ENCODE peak calls at places on chromosomes 16 and 17, in eight cellular contexts. D is AG10803, F is bronchial epithelial cell, X is uterus, G is neural crest cell, H is endothelial cell, P is Calu3, A is breast epithelium. Y is an unnamed sample.

GRCh38 chr17:71304498-71305158 is 816.2 kb upstream of the SOX9 start:
- DNase-seq in X (no peak), D (no peak), P (no peak), H (no peak), F (no peak), A (no peak), G (no peak), Y (no peak)

GRCh38 chr16:4350365-4350786 is 745 bp downstream of the PAM16 start:
- DNase-seq in D (no peak), A (no peak), G (no peak), P (no peak), X (no peak), H (no peak), F (no peak), Y (no peak)

GRCh38 chr16:68116256-68116853 is 31.2 kb downstream of the NFATC3 start:
- DNase-seq in A (no peak), F (peak), P (no peak), X (no peak), D (peak), H (no peak), G (no peak), Y (peak)

GRCh38 chr17:43019418-43019817 is 2.8 kb downstream of the VAT1 start:
- DNase-seq in P (no peak), D (peak), F (no peak), G (no peak), A (no peak), X (no peak), H (no peak), Y (no peak)

GRCh38 chr17:19448341-19449268 is 37.6 kb downstream of the RNF112 start:
- DNase-seq in P (peak), F (peak), A (no peak), G (no peak), D (peak), X (peak), H (no peak), Y (no peak)

GRCh38 chr17:48125829-48126612 is 18.5 kb downstream of the SNX11 start:
- DNase-seq in A (no peak), H (no peak), P (no peak), D (no peak), X (no peak), F (no peak), G (no peak), Y (no peak)

GRCh38 chr17:8803531-8804416 is 4.6 kb upstream of the MFSD6L start:
- DNase-seq in F (no peak), X (no peak), G (no peak), P (no peak), H (no peak), D (no peak), A (no peak), Y (no peak)

GRCh38 chr16:12661656-12662172 is 142.0 kb downstream of the CPPED1 start:
- DNase-seq in A (no peak), X (no peak), P (peak), G (peak), H (peak), F (no peak), D (no peak), Y (no peak)

GRCh38 chr16:69711115-69711740 is 15.1 kb downstream of the NQO1 start:
- DNase-seq in A (peak), F (peak), P (peak), X (peak), H (no peak), G (no peak), D (no peak), Y (no peak)

GRCh38 chr17:65518256-65518655 is 43.2 kb downstream of the AXIN2 start:
- DNase-seq in F (no peak), G (no peak), D (peak), P (no peak), H (no peak), X (no peak), A (no peak), Y (no peak)

GRCh38 chr16:67668495-67669157 is 2.0 kb downstream of the C16orf86 start:
- DNase-seq in X (no peak), G (no peak), P (no peak), F (no peak), H (no peak), D (no peak), A (peak), Y (no peak)

GRCh38 chr17:15279011-15279477 is 13.9 kb upstream of the PMP22 start:
- DNase-seq in G (no peak), H (no peak), X (no peak), P (no peak), F (peak), A (no peak), D (peak), Y (no peak)

GRCh38 chr17:7862692-7863437 is 5.1 kb downstream of the CYB5D1 start:
- DNase-seq in H (peak), G (no peak), P (peak), A (no peak), F (peak), D (peak), X (peak), Y (no peak)

GRCh38 chr16:48277158-48277557 is 29.8 kb upstream of the ABCC11 start:
- DNase-seq in G (no peak), D (no peak), F (peak), X (no peak), A (peak), P (no peak), H (no peak), Y (no peak)

GRCh38 chr17:36665417-36665816 is 64.0 kb downstream of the MRM1 start:
- DNase-seq in D (no peak), F (peak), X (no peak), G (no peak), A (no peak), H (no peak), P (peak), Y (no peak)

GRCh38 chr17:47288531-47289116 is 35.0 kb downstream of the ITGB3 start:
- DNase-seq in X (no peak), H (no peak), G (no peak), A (no peak), P (no peak), F (peak), D (no peak), Y (no peak)

DNA sequence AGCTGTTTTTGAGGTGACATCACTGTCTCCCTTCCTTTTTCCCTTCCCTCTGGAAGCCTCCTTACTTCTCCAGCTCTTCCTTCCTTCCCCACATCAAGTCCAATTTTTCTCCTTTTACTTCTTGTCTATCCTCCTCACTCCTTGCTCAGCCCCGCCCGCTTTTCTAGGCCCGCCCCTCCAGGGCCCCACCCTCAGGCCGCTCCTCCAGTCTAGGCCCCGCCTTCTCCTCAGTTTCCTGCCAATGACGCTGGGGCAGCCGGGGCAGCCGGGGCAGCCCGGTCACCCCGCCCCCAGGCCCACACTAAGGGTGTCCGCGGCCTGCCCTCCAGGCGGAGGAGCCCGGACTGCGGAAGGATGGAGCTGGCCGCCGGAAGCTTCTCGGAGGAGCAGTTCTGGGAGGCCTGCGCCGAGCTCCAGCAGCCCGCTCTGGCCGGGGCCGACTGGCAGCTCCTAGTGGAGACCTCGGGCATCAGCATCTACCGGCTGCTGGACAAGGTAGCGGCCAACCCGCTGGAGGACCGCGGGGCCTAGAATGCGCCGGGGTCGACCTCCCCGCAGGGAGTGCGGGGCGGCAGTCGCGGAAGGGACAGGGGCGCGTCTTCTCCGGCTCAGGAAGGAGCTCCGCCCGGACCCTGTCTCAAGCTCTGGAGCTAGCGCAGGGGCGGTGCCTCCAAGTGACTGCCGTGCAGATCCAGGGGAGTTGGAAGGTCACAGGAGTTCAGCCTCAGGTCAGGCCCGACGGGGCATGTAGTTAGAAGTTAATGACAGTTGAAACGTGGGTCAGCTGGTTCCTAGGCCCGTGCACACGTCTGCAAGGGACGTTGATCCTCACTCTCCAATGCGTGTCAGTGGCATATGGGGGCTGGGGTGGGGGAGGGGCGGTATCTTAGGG is at the start of gene PCTP:
- DNase-seq in F (peak), P (peak), A (peak), G (peak), X (peak), D (peak), H (peak), Y (peak)
- TF ChIP-seq CTCF in F (peak), P (no peak), A (peak), G (peak), X (peak), D (peak), H (peak), Y (no peak)

DNA sequence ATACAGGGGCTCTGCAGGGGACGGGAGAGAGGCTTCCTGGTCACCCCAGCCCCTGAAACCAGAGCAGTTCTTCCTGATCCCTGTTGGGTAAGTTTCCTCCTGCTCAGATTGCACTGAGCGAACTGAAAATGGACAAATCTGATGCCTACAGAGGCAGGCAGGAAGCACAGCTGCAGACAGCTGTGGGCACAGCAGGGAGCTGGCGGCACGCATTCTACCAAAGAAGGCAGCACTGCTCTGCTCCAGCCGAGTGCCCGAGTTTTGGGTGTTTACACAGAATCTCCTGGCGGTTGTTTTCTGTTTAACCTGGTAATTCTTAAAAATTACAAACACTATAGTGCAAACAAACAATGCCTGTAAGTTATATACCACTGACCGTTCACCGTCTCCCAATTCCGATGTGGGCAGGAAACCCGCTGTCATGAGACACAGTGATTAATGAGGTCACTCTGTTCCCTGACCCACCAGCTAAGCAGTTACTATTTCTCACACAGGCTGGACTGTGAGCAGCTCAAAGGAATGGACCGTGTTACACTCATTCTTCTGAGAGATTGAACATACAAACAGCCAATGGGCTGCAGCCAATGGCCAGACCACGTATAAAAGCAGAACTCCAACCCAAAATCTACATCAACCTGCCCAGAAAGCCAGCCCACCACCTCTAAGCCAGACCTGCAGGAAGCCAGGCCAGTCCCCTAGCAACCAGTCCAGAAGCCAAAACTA is 25.5 kb downstream of the NSMCE1 start:
- DNase-seq in G (no peak), A (no peak), H (peak), D (peak), P (no peak), X (peak), F (no peak), Y (no peak)
- TF ChIP-seq CTCF in G (no peak), A (no peak), H (no peak), D (peak), P (no peak), X (no peak), F (no peak), Y (no peak)

GRCh38 chr17:66948061-66948750 is 16.3 kb upstream of the CACNG4 start:
- DNase-seq in D (no peak), F (no peak), H (no peak), G (no peak), A (no peak), P (no peak), X (no peak), Y (no peak)

GRCh38 chr17:66951605-66951953 is 12.9 kb upstream of the CACNG4 start:
- DNase-seq in A (no peak), X (no peak), P (peak), D (no peak), F (peak), G (no peak), H (no peak), Y (no peak)

GRCh38 chr17:66950886-66951604 is 13.5 kb upstream of the CACNG4 start:
- DNase-seq in X (no peak), H (no peak), P (no peak), G (no peak), F (peak), A (no peak), D (no peak), Y (no peak)

GRCh38 chr17:66950325-66950724 is 14.2 kb upstream of the CACNG4 start:
- DNase-seq in D (no peak), P (no peak), X (no peak), H (no peak), G (no peak), A (no peak), F (no peak), Y (no peak)

GRCh38 chr17:66949501-66949900 is 15.0 kb upstream of the CACNG4 start:
- DNase-seq in F (peak), H (no peak), A (no peak), X (no peak), D (peak), G (no peak), P (no peak), Y (no peak)
- TF ChIP-seq CTCF in F (no peak), H (no peak), A (no peak), X (no peak), D (no peak), G (no peak), P (no peak), Y (no peak)

GRCh38 chr16:19410435-19411153 is 7.1 kb upstream of the TMC5 start:
- DNase-seq in P (peak), D (no peak), F (no peak), X (no peak), A (peak), G (peak), H (peak), Y (peak)
- TF ChIP-seq CTCF in P (no peak), D (peak), F (peak), X (no peak), A (no peak), G (peak), H (no peak), Y (peak)

GRCh38 chr17:40301315-40301714 is 7.7 kb upstream of the RARA start:
- DNase-seq in A (no peak), P (peak), H (no peak), G (no peak), D (no peak), F (no peak), X (no peak), Y (no peak)
- TF ChIP-seq CTCF in A (peak), P (peak), H (no peak), G (peak), D (no peak), F (peak), X (no peak), Y (no peak)